ENCODE peak calls at places on chromosomes 7 and 10, in six cellular contexts. G is ascending aorta; A is IMR-90; H is CD4-positive, CD25-positive, alpha-beta regulatory T cell; O is CD8-positive, alpha-beta memory T cell; K is H1. M is an unnamed sample.

GRCh38 chr10:91652364-91652763 is 19.5 kb upstream of the PPP1R3C start:
- DNase-seq in K (no peak), H (no peak), G (no peak), O (no peak), A (peak; percentile 95), M (no peak)

GRCh38 chr7:158613481-158613880 is 25.9 kb upstream of the PTPRN2 start:
- DNase-seq in A (no peak), H (peak; percentile 7), K (no peak), O (no peak), G (no peak), M (peak; percentile 31)

GRCh38 chr10:31652038-31652437 is 276.6 kb downstream of the ARHGAP12 start:
- DNase-seq in H (no peak), K (no peak), G (no peak), A (no peak), O (no peak), M (no peak)

GRCh38 chr7:131493559-131493958 is 62.9 kb downstream of the PODXL start:
- DNase-seq in O (no peak), A (no peak), K (no peak), G (no peak), H (no peak), M (no peak)

GRCh38 chr10:109773818-109774440 is 149.4 kb downstream of the XPNPEP1 start:
- DNase-seq in H (no peak), O (no peak), K (no peak), G (no peak), A (peak; percentile 43), M (peak; percentile 31)

GRCh38 chr7:151302531-151302930 is 39.1 kb upstream of the NUB1 start:
- DNase-seq in O (no peak), K (no peak), H (no peak), G (no peak), A (no peak), M (no peak)

GRCh38 chr10:22805304-22805703 is 90.9 kb upstream of the PIP4K2A start:
- DNase-seq in H (no peak), G (no peak), O (no peak), A (peak; percentile 58), K (no peak), M (no peak)

GRCh38 chr10:122181901-122182799 is 88.9 kb upstream of the BTBD16 start:
- DNase-seq in O (no peak), G (no peak), K (no peak), H (no peak), A (peak; percentile 41), M (no peak)

GRCh38 chr10:114879541-114880158 is 58.1 kb downstream of the FHIP2A start:
- DNase-seq in K (no peak), G (no peak), H (peak; percentile 36), O (peak; percentile 25), A (peak; percentile 16), M (peak; percentile 45)

GRCh38 chr10:12181065-12181775 is 14.5 kb downstream of the NUDT5 start:
- DNase-seq in O (peak; percentile 79), K (no peak), A (no peak), H (peak; percentile 79), G (no peak), M (no peak)

GRCh38 chr10:44775402-44775741 is 135.8 kb upstream of the TMEM72 start:
- DNase-seq in A (no peak), G (no peak), O (no peak), H (no peak), K (no peak), M (no peak)

GRCh38 chr10:103580422-103580821 is 86.9 kb downstream of the NEURL1 start:
- DNase-seq in A (no peak), H (no peak), K (no peak), O (no peak), G (no peak), M (no peak)

GRCh38 chr7:55349126-55349525 is 16.0 kb upstream of the LANCL2 start:
- DNase-seq in G (no peak), K (no peak), A (no peak), H (no peak), O (no peak), M (no peak)

GRCh38 chr7:2257651-2258050 is 15.6 kb downstream of the NUDT1 start:
- DNase-seq in H (no peak), O (no peak), G (no peak), A (no peak), K (no peak), M (no peak)

GRCh38 chr7:101882595-101883564 is 65.5 kb downstream of the CUX1 start:
- DNase-seq in G (peak; percentile 87), A (peak; percentile 100), K (no peak), O (no peak), H (no peak), M (peak; percentile 64)

GRCh38 chr7:150959739-150960734 is 18.1 kb downstream of the KCNH2 start:
- DNase-seq in G (no peak), K (no peak), H (no peak), A (no peak), O (no peak), M (no peak)

GRCh38 chr10:29083096-29083495 is 205.8 kb upstream of the LYZL1 start:
- DNase-seq in H (no peak), K (no peak), G (no peak), O (no peak), A (no peak), M (no peak)

GRCh38 chr7:23542752-23543151 is 11.0 kb upstream of the TRA2A start:
- DNase-seq in K (no peak), A (no peak), H (no peak), G (no peak), O (no peak), M (no peak)

GRCh38 chr10:56318816-56319215 is 42.2 kb downstream of the ZWINT start:
- DNase-seq in A (no peak), K (no peak), G (no peak), O (no peak), H (no peak), M (no peak)

GRCh38 chr7:66359656-66360211 is 154.6 kb downstream of the TPST1 start:
- DNase-seq in H (no peak), G (no peak), K (no peak), O (no peak), A (no peak), M (no peak)

GRCh38 chr10:92747600-92747999 is 57.8 kb downstream of the HHEX start:
- DNase-seq in K (no peak), H (peak; percentile 29), O (peak; percentile 61), A (no peak), G (no peak), M (no peak)

GRCh38 chr7:90595801-90596683 is at the start of gene CDK14:
- DNase-seq in H (no peak), K (no peak), A (peak; percentile 53), O (no peak), G (peak; percentile 39), M (peak; percentile 61)

GRCh38 chr10:24826022-24826421 is 102.3 kb upstream of the ARHGAP21 start:
- DNase-seq in A (peak; percentile 78), K (no peak), O (no peak), H (peak; percentile 31), G (no peak), M (no peak)

GRCh38 chr7:21923663-21924062 is 22.0 kb downstream of the CDCA7L start:
- DNase-seq in A (peak; percentile 32), H (no peak), G (no peak), K (no peak), O (no peak), M (no peak)

GRCh38 chr10:11242443-11243386 is 225.0 kb downstream of the CELF2 start:
- DNase-seq in H (no peak), G (no peak), O (no peak), K (no peak), A (peak; percentile 62), M (peak; percentile 32)

GRCh38 chr7:104548861-104549260 is 220.5 kb downstream of the LHFPL3 start:
- DNase-seq in H (no peak), O (no peak), A (no peak), K (no peak), G (no peak), M (peak; percentile 11)

GRCh38 chr7:99422625-99423024 is 13.9 kb downstream of the BUD31 start:
- DNase-seq in A (no peak), G (no peak), O (no peak), H (no peak), K (no peak), M (no peak)
- H3K27ac ChIP-seq in A (no peak overlapping the region), G (no peak overlapping the region), O (no peak overlapping the region), H (no peak overlapping the region), K (no peak overlapping the region), M (no peak overlapping the region)

GRCh38 chr10:87921934-87922688 is 58.7 kb downstream of the PTEN start:
- DNase-seq in G (no peak), H (no peak), O (no peak), A (no peak), K (no peak), M (no peak)
- H3K4me1 ChIP-seq in G (peaks cover under 1% of the 10 kb centered on the region), H (peaks cover 47% of the 10 kb centered on the region), O (peaks cover 63% of the 10 kb centered on the region), A (peaks cover 1% of the 10 kb centered on the region), K (peaks cover 3% of the 10 kb centered on the region), M (peaks cover 48% of the 10 kb centered on the region)

GRCh38 chr7:128020161-128020560 is 11.1 kb downstream of the LRRC4 start:
- DNase-seq in A (no peak), O (no peak), H (no peak), G (no peak), K (no peak), M (peak; percentile 24)

GRCh38 chr7:128024154-128024553 is 7.1 kb downstream of the LRRC4 start:
- DNase-seq in K (no peak), A (no peak), G (no peak), H (no peak), O (no peak), M (no peak)

GRCh38 chr7:128019330-128019729 is 11.9 kb downstream of the LRRC4 start:
- DNase-seq in H (no peak), G (no peak), O (no peak), K (no peak), A (no peak), M (no peak)

GRCh38 chr7:128022631-128023532 is 8.4 kb downstream of the LRRC4 start:
- DNase-seq in G (no peak), A (peak; percentile 81), K (no peak), O (no peak), H (no peak), M (no peak)

DNA sequence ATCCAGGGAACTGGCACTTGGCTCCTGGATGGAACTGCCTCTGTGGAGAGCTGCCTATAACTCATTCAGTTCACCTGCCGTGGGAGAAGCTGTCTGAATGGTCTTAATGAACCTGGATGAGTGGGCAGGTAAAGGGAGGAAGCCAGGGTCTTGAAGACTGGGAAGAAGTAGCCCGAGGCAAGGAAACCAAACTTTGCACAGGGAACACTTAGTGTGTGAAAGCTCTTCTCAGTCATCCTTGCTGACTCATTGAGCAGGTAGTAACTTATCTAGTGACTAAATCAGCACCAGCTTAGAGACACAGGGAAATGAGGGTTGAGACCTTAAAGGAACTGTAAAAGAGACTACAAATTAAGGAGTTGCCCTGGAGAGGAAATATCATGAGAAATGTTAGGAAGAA is 9.9 kb downstream of the LRRC4 start:
- DNase-seq in H (no peak), O (no peak), K (no peak), A (peak; percentile 57), G (no peak), M (no peak)
- H3K27ac ChIP-seq in H (no peak overlapping the region), O (no peak overlapping the region), K (no peak overlapping the region), A (no peak overlapping the region), G (no peak overlapping the region), M (no peak overlapping the region)

DNA sequence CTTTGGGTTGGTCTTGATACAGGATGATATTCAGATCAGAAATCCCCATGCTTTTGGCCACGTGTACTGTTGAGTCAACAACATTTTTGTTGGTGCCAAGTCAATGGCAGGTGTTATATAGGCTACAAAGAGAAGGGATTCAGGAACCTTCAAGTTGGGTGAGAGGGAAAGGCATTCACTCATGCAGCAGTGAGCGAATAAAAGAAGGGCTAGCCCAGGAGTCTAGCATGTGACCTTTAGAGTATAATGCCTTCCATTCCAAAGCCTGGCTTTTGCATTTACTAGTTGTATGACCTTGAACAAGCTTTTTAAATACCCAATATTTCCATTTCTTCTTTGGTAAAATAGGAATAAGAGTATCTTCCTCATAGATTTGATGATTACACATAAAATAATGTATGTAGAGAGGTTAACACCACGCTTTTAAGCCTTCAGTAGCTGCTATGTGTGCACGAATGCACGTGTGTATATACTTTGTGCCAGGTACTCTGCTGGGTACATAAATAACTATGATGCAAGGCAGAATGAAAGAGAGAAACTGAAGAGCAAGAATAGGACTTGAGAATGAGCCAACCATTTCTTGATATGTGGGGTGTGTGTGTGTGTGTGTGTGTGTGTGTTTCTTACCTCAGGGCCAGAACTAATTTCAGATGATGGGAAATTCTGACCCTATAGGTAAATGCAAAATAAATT is 163.6 kb downstream of the PDE1C start:
- DNase-seq in A (no peak), O (no peak), K (no peak), H (no peak), G (no peak), M (no peak)
- H3K4me1 ChIP-seq in A (no peaks in the 10 kb centered on the region), O (no peaks in the 10 kb centered on the region), K (no peaks in the 10 kb centered on the region), H (no peaks in the 10 kb centered on the region), G (no peaks in the 10 kb centered on the region), M (no peaks in the 10 kb centered on the region)

M was measured in OCI-LY7.